ENCODE peak calls at places on chromosomes 13 and 19, in nine cellular contexts. Y, N, R, X, V, W, U, S and G are unnamed samples.

GRCh38 chr19:23698711-23699520 is 11.9 kb upstream of the ZNF675 start:
- DNase-seq in Y (no peak), N (no peak), R (no peak), X (peak), V (no peak), W (no peak), U (peak), S (no peak), G (no peak)

GRCh38 chr19:1168877-1169791 is 4.9 kb downstream of the SBNO2 start:
- DNase-seq in Y (no peak), N (no peak), R (no peak), X (peak), V (peak), W (no peak), U (peak), S (no peak), G (peak)

GRCh38 chr13:72666391-72666790 is 61.0 kb downstream of the MZT1 start:
- DNase-seq in Y (no peak), N (no peak), R (no peak), X (no peak), V (no peak), W (no peak), U (no peak), S (no peak), G (no peak)

GRCh38 chr13:60990032-60990733 is 425.5 kb downstream of the PCDH20 start:
- DNase-seq in Y (no peak), N (no peak), R (no peak), X (no peak), V (no peak), W (no peak), U (no peak), S (no peak), G (no peak)

GRCh38 chr13:35475960-35476943 is at the start of gene MAB21L1:
- DNase-seq in Y (no peak), N (peak), R (no peak), X (peak), V (peak), W (no peak), U (peak), S (no peak), G (no peak)

GRCh38 chr19:41226053-41226873 is 7.2 kb downstream of the AXL start:
- DNase-seq in Y (peak), N (peak), R (no peak), X (peak), V (peak), W (no peak), U (peak), S (no peak), G (peak)

GRCh38 chr19:27779953-27780352 is 1433.0 kb downstream of the UQCRFS1 start:
- DNase-seq in Y (no peak), N (no peak), R (no peak), X (no peak), V (no peak), W (no peak), U (no peak), S (no peak), G (no peak)

GRCh38 chr13:23531446-23531845 is 38.8 kb upstream of the TNFRSF19 start:
- DNase-seq in Y (no peak), N (no peak), R (no peak), X (no peak), V (no peak), W (no peak), U (no peak), S (no peak), G (no peak)

GRCh38 chr13:108003626-108004025 is 211.7 kb downstream of the LIG4 start:
- DNase-seq in Y (no peak), N (no peak), R (no peak), X (no peak), V (no peak), W (no peak), U (no peak), S (no peak), G (no peak)

GRCh38 chr13:32232263-32232662 is 82.9 kb downstream of the ZAR1L start:
- DNase-seq in Y (no peak), N (no peak), R (no peak), X (no peak), V (no peak), W (no peak), U (no peak), S (no peak), G (no peak)

GRCh38 chr19:4781851-4782250 is 9.7 kb upstream of the FEM1A start:
- DNase-seq in Y (no peak), N (no peak), R (no peak), X (no peak), V (no peak), W (no peak), U (no peak), S (no peak), G (no peak)